ENCODE peak calls at places on chromosomes 3 and 15, in four cellular contexts. A is T-helper 2 cell, S is NAMALWA, E is astrocyte of the spinal cord. G is an unnamed sample.

GRCh38 chr15:85457392-85457968 is 77.1 kb downstream of the AKAP13 start:
- DNase-seq in S (peak), A (no peak), E (no peak), G (no peak)

GRCh38 chr3:192920406-192920805 is 2.8 kb upstream of the MB21D2 start:
- DNase-seq in A (no peak), E (no peak), S (no peak), G (no peak)

GRCh38 chr3:112767177-112767576 is 79.5 kb downstream of the CD200R1L start:
- DNase-seq in S (no peak), E (no peak), A (no peak), G (no peak)

GRCh38 chr3:14440531-14441239 is 38.3 kb downstream of the SLC6A6 start:
- DNase-seq in E (peak), S (no peak), A (no peak), G (no peak)

GRCh38 chr3:129398803-129399144 is 29.7 kb downstream of the EFCAB12 start:
- DNase-seq in A (no peak), S (peak), E (peak), G (no peak)

GRCh38 chr15:70219256-70219919 is 121.7 kb upstream of the TLE3 start:
- DNase-seq in S (no peak), E (no peak), A (no peak), G (no peak)

GRCh38 chr3:120559228-120560061 is 36.7 kb upstream of the NDUFB4 start:
- DNase-seq in A (no peak), E (peak), S (peak), G (no peak)

GRCh38 chr3:129106866-129107565 is 14.6 kb downstream of the RAB43 start:
- DNase-seq in E (no peak), A (no peak), S (no peak), G (no peak)

GRCh38 chr3:123750659-123751420 is 133.3 kb downstream of the MYLK start:
- DNase-seq in E (peak), A (no peak), S (no peak), G (no peak)

GRCh38 chr3:195803309-195803908 is 8.3 kb downstream of the MUC4 start:
- DNase-seq in E (no peak), S (no peak), A (no peak), G (no peak)

GRCh38 chr15:88987590-88987950 is 74.4 kb upstream of the MFGE8 start:
- DNase-seq in A (no peak), S (no peak), E (no peak), G (no peak)

GRCh38 chr15:31314380-31314779 is 12.3 kb upstream of the KLF13 start:
- DNase-seq in E (no peak), A (no peak), S (no peak), G (no peak)

GRCh38 chr3:182722938-182723337 is 70.4 kb upstream of the ATP11B start:
- DNase-seq in E (no peak), A (no peak), S (no peak), G (no peak)

GRCh38 chr3:108780235-108780634 is 23.0 kb upstream of the RETNLB start:
- DNase-seq in E (no peak), A (peak), S (no peak), G (no peak)